ENCODE peak calls at places on chromosomes 13 and 19, in four cellular contexts. E is PC-3, L is uterus, H is left ventricle myocardium inferior. P is an unnamed sample.

GRCh38 chr13:100523437-100523836 is 65.2 kb downstream of the GGACT start:
- DNase-seq in E (no peak), L (no peak), H (no peak), P (no peak)

GRCh38 chr19:34484328-34484727 is 2.8 kb downstream of the WTIP start:
- DNase-seq in H (peak), E (no peak), L (no peak), P (no peak)

GRCh38 chr13:40132249-40132648 is 476.8 kb downstream of the COG6 start:
- DNase-seq in L (no peak), E (no peak), H (no peak), P (no peak)

GRCh38 chr19:29714371-29714952 is 599 bp downstream of the C19orf12 start:
- DNase-seq in L (no peak), E (no peak), H (no peak), P (no peak)

GRCh38 chr13:113952983-113953520 is 20.8 kb downstream of the C13orf46 start:
- DNase-seq in H (no peak), E (no peak), L (no peak), P (peak)

GRCh38 chr13:96172066-96172465 is 82.2 kb downstream of the HS6ST3 start:
- DNase-seq in E (no peak), H (no peak), L (no peak), P (no peak)

GRCh38 chr13:52179925-52180324 is 20.5 kb upstream of the NEK3 start:
- DNase-seq in E (no peak), H (no peak), L (no peak), P (no peak)

GRCh38 chr13:68628994-68629393 is 1398.9 kb upstream of the PCDH9 start:
- DNase-seq in L (no peak), H (no peak), E (no peak), P (no peak)

GRCh38 chr13:67515895-67516294 is 285.8 kb upstream of the PCDH9 start:
- DNase-seq in L (no peak), E (peak), H (no peak), P (no peak)

GRCh38 chr19:50461066-50461875 is 15.0 kb upstream of the EMC10 start:
- DNase-seq in E (peak), L (peak), H (peak), P (peak)

GRCh38 chr13:23020246-23020843 is 160.4 kb upstream of the SGCG start:
- DNase-seq in H (no peak), E (peak), L (peak), P (no peak)

GRCh38 chr19:18868380-18869230 is 27.4 kb downstream of the CERS1 start:
- DNase-seq in H (no peak), E (no peak), L (no peak), P (peak)

GRCh38 chr13:21929400-21929799 is 258.5 kb downstream of the FGF9 start:
- DNase-seq in H (no peak), L (no peak), E (no peak), P (no peak)

GRCh38 chr19:18167975-18168645 is 5.5 kb upstream of the IFI30 start:
- DNase-seq in H (peak), E (peak), L (no peak), P (peak)

GRCh38 chr13:77523834-77524728 is 11.4 kb upstream of the SCEL start:
- DNase-seq in E (peak), L (no peak), H (no peak), P (no peak)

GRCh38 chr19:3163943-3164342 is 14.6 kb upstream of the S1PR4 start:
- DNase-seq in E (peak), H (no peak), L (no peak), P (no peak)

GRCh38 chr13:50941146-50941545 is 31.6 kb downstream of the RNASEH2B start:
- DNase-seq in H (no peak), L (no peak), E (no peak), P (no peak)

GRCh38 chr19:33302175-33302973 is at the start of gene CEBPA:
- DNase-seq in E (peak), L (peak), H (peak), P (peak)

GRCh38 chr19:33419763-33420080 is 46.2 kb downstream of the CEBPG start:
- DNase-seq in H (no peak), E (no peak), L (no peak), P (no peak)

GRCh38 chr13:109755551-109755950 is 30.8 kb downstream of the IRS2 start:
- DNase-seq in H (no peak), L (no peak), E (no peak), P (no peak)

GRCh38 chr19:40576181-40576584 is 490 bp upstream of the SHKBP1 start:
- DNase-seq in H (no peak), L (no peak), E (no peak), P (peak)

GRCh38 chr19:31356587-31357314 is 7.5 kb upstream of the TSHZ3 start:
- DNase-seq in E (no peak), H (peak), L (no peak), P (peak)

GRCh38 chr19:39400997-39401548 is 5.6 kb upstream of the ZFP36 start:
- DNase-seq in L (no peak), E (no peak), H (no peak), P (no peak)

GRCh38 chr19:39399684-39400465 is 6.8 kb upstream of the ZFP36 start:
- DNase-seq in E (no peak), H (no peak), L (no peak), P (no peak)

GRCh38 chr19:39402417-39403297 is 4.0 kb upstream of the ZFP36 start:
- DNase-seq in H (peak), L (peak), E (peak), P (peak)

GRCh38 chr19:39403331-39404312 is 3.0 kb upstream of the ZFP36 start:
- DNase-seq in L (peak), E (peak), H (peak), P (peak)

GRCh38 chr19:39401549-39402416 is 4.9 kb upstream of the ZFP36 start:
- DNase-seq in H (no peak), L (peak), E (peak), P (peak)
- H3K4me3 ChIP-seq in H (peak), L (peak), E (peak), P (peak)

GRCh38 chr13:111339366-111340143 is 19.1 kb downstream of the TEX29 start:
- DNase-seq in H (no peak), E (no peak), L (no peak), P (no peak)
- TF ChIP-seq CTCF in H (no peak), E (no peak), L (no peak), P (no peak)

GRCh38 chr19:52948025-52948770 is 14.5 kb downstream of the ZNF816 start:
- DNase-seq in E (no peak), L (no peak), H (no peak), P (no peak)

GRCh38 chr19:52943884-52944643 is 18.6 kb downstream of the ZNF816 start:
- DNase-seq in E (peak), H (no peak), L (no peak), P (no peak)

GRCh38 chr19:52949422-52949821 is 13.3 kb downstream of the ZNF816 start:
- DNase-seq in H (no peak), E (no peak), L (no peak), P (no peak)

GRCh38 chr19:52945652-52946321 is 16.9 kb downstream of the ZNF816 start:
- DNase-seq in E (no peak), L (no peak), H (no peak), P (no peak)

GRCh38 chr19:52946322-52947310 is 16.1 kb downstream of the ZNF816 start:
- DNase-seq in H (peak), L (peak), E (peak), P (peak)
- H3K4me3 ChIP-seq in H (peak), L (no peak), E (peak), P (no peak)

GRCh38 chr19:1490020-1490310 is 185 bp downstream of the PCSK4 start:
- DNase-seq in L (no peak), H (no peak), E (no peak), P (no peak)
- TF ChIP-seq CTCF in L (no peak), H (no peak), E (no peak), P (no peak)

P was measured in psoas muscle.